ENCODE peak calls at places on chromosomes 13 and 19, in ten cellular contexts. R is HepG2; K is activated naive CD4-positive, alpha-beta T cell treated with anti-CD3 and anti-CD28 coated beads, Interleukin-2, amount 50 U/mL, for 72 hours; D is heart left ventricle; V is RWPE2; F is gastroesophageal sphincter; Z is activated T-cell treated with anti-CD3 and anti-CD28 coated beads, Interleukin-2, amount 50 U/mL, for 4 hours; G is foreskin keratinocyte; S is A549; W is activated T-helper 17 cell treated with anti-CD3 and anti-CD28 coated beads, Interleukin-2, amount 50 U/mL, for 72 hours. N is an unnamed sample.

GRCh38 chr13:96403241-96403640 is 313.3 kb downstream of the HS6ST3 start:
- ATAC-seq in F (no peak), R (no peak), V (no peak), K (no peak), W (no peak), D (no peak), S (no peak), Z (no peak), G (no peak), N (no peak)

GRCh38 chr19:39444598-39445257 is 654 bp upstream of the SUPT5H start:
- ATAC-seq in Z (peak; percentile 0), K (no peak), F (peak; percentile 23), G (no peak), V (no peak), R (peak; percentile 8), W (no peak), S (peak; percentile 12), D (peak; percentile 14), N (no peak)

GRCh38 chr13:91313103-91313502 is 34.4 kb upstream of the MIR17HG start:
- ATAC-seq in V (peak; percentile 73), F (peak; percentile 58), K (peak; percentile 70), G (peak; percentile 53), W (peak; percentile 59), D (no peak), S (peak; percentile 59), Z (peak; percentile 74), R (peak; percentile 84), N (no peak)

GRCh38 chr19:5271145-5271544 is 69.5 kb downstream of the PTPRS start:
- ATAC-seq in G (no peak), S (peak; percentile 65), Z (no peak), V (peak; percentile 44), K (peak; percentile 49), W (peak; percentile 49), F (no peak), D (no peak), R (no peak), N (peak; percentile 39)

GRCh38 chr13:41365636-41366035 is 54.6 kb downstream of the NAA16 start:
- ATAC-seq in G (no peak), Z (no peak), R (no peak), D (no peak), W (no peak), K (no peak), V (no peak), F (no peak), S (no peak), N (no peak)

GRCh38 chr13:57629391-57629804 is 2.1 kb upstream of the PCDH17 start:
- ATAC-seq in Z (peak; percentile 24), W (no peak), R (no peak), F (peak; percentile 10), G (no peak), D (peak; percentile 1), S (no peak), V (no peak), K (no peak), N (no peak)

GRCh38 chr19:12495002-12495802 is 10.6 kb upstream of the ZNF709 start:
- ATAC-seq in R (peak; percentile 94), W (peak; percentile 99), D (peak; percentile 100), S (no peak), Z (peak; percentile 100), F (peak; percentile 100), V (peak; percentile 99), G (peak; percentile 93), K (peak; percentile 99), N (peak; percentile 100)

GRCh38 chr13:114140909-114141255 is 8.5 kb upstream of the RASA3 start:
- ATAC-seq in W (peak; percentile 59), Z (peak; percentile 42), V (no peak), F (no peak), S (no peak), D (no peak), G (no peak), R (no peak), K (peak; percentile 53), N (peak; percentile 21)

GRCh38 chr19:45137179-45137761 is 23.5 kb downstream of the NKPD1 start:
- ATAC-seq in V (no peak), W (no peak), F (peak; percentile 25), G (no peak), K (no peak), R (no peak), Z (no peak), S (no peak), D (peak; percentile 81), N (no peak)

GRCh38 chr19:13163609-13164364 is 13.6 kb downstream of the IER2 start:
- ATAC-seq in K (peak; percentile 9), D (peak; percentile 53), F (peak; percentile 56), R (peak; percentile 28), S (peak; percentile 60), W (peak; percentile 8), V (peak; percentile 15), G (peak; percentile 2), Z (peak; percentile 4), N (peak; percentile 32)

GRCh38 chr19:8561071-8561764 is 16.0 kb downstream of the MYO1F start:
- ATAC-seq in V (peak; percentile 46), D (no peak), W (no peak), Z (no peak), S (no peak), G (no peak), F (no peak), K (no peak), R (no peak), N (no peak)

GRCh38 chr19:47066376-47067214 is 18.2 kb upstream of the TMEM160 start:
- ATAC-seq in K (no peak), W (no peak), F (no peak), R (no peak), S (no peak), G (no peak), Z (no peak), D (no peak), V (no peak), N (no peak)

GRCh38 chr13:110942248-110942981 is 27.5 kb upstream of the ANKRD10 start:
- ATAC-seq in W (peak; percentile 90), R (no peak), G (peak; percentile 70), S (no peak), F (no peak), D (no peak), K (peak; percentile 94), Z (peak; percentile 89), V (no peak), N (no peak)

GRCh38 chr19:3186891-3187661 is 1.3 kb downstream of the NCLN start:
- ATAC-seq in D (no peak), K (no peak), S (no peak), W (no peak), Z (no peak), R (no peak), G (no peak), V (no peak), F (no peak), N (no peak)

GRCh38 chr19:2270157-2270571 is 11.8 kb downstream of the PEAK3 start:
- ATAC-seq in F (no peak), W (no peak), D (peak; percentile 17), R (no peak), S (no peak), V (no peak), K (no peak), G (no peak), Z (no peak), N (peak; percentile 12)

GRCh38 chr19:54477650-54478049 is 4.6 kb upstream of the CDC42EP5 start:
- ATAC-seq in Z (no peak), W (no peak), D (no peak), V (peak; percentile 62), G (no peak), S (peak; percentile 79), F (no peak), K (no peak), R (peak; percentile 68), N (no peak)

GRCh38 chr19:48779636-48780035 is 24.3 kb downstream of the FGF21 start:
- ATAC-seq in R (peak; percentile 24), F (no peak), K (no peak), V (no peak), G (no peak), W (no peak), Z (no peak), S (no peak), D (no peak), N (no peak)

GRCh38 chr19:16061943-16062342 is 14.4 kb upstream of the TPM4 start:
- ATAC-seq in F (no peak), S (no peak), K (peak; percentile 88), G (no peak), R (no peak), Z (peak; percentile 29), V (no peak), W (peak; percentile 59), D (no peak), N (no peak)

GRCh38 chr13:73416093-73416492 is 357.3 kb downstream of the KLF5 start:
- ATAC-seq in G (no peak), R (no peak), V (no peak), S (no peak), D (no peak), W (no peak), K (no peak), Z (no peak), F (no peak), N (no peak)

GRCh38 chr19:35789978-35790944 is 14.9 kb downstream of the ARHGAP33 start:
- ATAC-seq in R (peak; percentile 2), K (peak; percentile 13), Z (no peak), D (no peak), W (peak; percentile 15), G (no peak), V (no peak), S (no peak), F (no peak), N (no peak)

GRCh38 chr13:95553614-95554385 is 1.3 kb downstream of the CLDN10 start:
- ATAC-seq in R (no peak), S (no peak), K (no peak), F (no peak), D (no peak), G (peak; percentile 43), V (peak; percentile 71), Z (no peak), W (no peak), N (no peak)

GRCh38 chr13:90545070-90545840 is 802.2 kb upstream of the MIR17HG start:
- ATAC-seq in V (no peak), K (no peak), W (no peak), Z (no peak), S (no peak), G (no peak), D (no peak), R (no peak), F (no peak), N (no peak)

GRCh38 chr13:111789011-111789410 is 277.9 kb upstream of the SOX1 start:
- ATAC-seq in F (no peak), K (no peak), W (no peak), Z (no peak), R (no peak), G (no peak), S (no peak), D (no peak), V (no peak), N (no peak)

GRCh38 chr13:23928985-23929384 is 31.7 kb upstream of the C1QTNF9B start:
- ATAC-seq in S (peak; percentile 13), F (no peak), R (no peak), K (no peak), W (peak; percentile 54), V (peak; percentile 100), G (peak; percentile 100), Z (peak; percentile 40), D (no peak), N (no peak)

GRCh38 chr19:3658004-3658822 is 31.6 kb upstream of the CACTIN start:
- ATAC-seq in K (no peak), Z (no peak), V (no peak), W (no peak), G (no peak), S (no peak), F (no peak), D (peak; percentile 32), R (no peak), N (no peak)

GRCh38 chr13:46334008-46334407 is 53.0 kb downstream of the RUBCNL start:
- ATAC-seq in S (no peak), G (no peak), W (no peak), R (no peak), K (peak; percentile 21), D (no peak), V (no peak), F (no peak), Z (peak; percentile 41), N (no peak)

GRCh38 chr13:93690139-93690538 is 463.5 kb downstream of the GPC6 start:
- ATAC-seq in Z (no peak), D (no peak), R (no peak), V (no peak), W (no peak), S (no peak), G (no peak), K (no peak), F (no peak), N (no peak)

GRCh38 chr13:33838567-33839131 is 20.7 kb downstream of the RFC3 start:
- ATAC-seq in V (no peak), D (peak; percentile 69), K (no peak), Z (no peak), W (no peak), S (no peak), R (no peak), G (no peak), F (peak; percentile 79), N (no peak)